ENCODE peak calls at places on chromosomes 2 and 18, in five cellular contexts. One of them, this sample, is unnamed.
A peak's percentile ranks its signal among the peaks of the same experiment; 100 is the strongest.

GRCh38 chr2:96734899-96735585 is 4.8 kb downstream of the LMAN2L start:
- DNase-seq in thyroid gland: peak; percentile 58
- DNase-seq in A549: no peak
- DNase-seq in tibial artery: no peak
- DNase-seq in CD8-positive, alpha-beta T cell: no peak
- DNase-seq in this sample: no peak

GRCh38 chr2:26590960-26591618 is 50.1 kb downstream of the CIB4 start:
- DNase-seq in CD8-positive, alpha-beta T cell: no peak
- DNase-seq in A549: no peak
- DNase-seq in tibial artery: no peak
- DNase-seq in thyroid gland: no peak
- DNase-seq in this sample: no peak

GRCh38 chr2:85728883-85729824 is 24.6 kb upstream of the ATOH8 start:
- DNase-seq in tibial artery: peak; percentile 95
- DNase-seq in CD8-positive, alpha-beta T cell: peak; percentile 48
- DNase-seq in thyroid gland: peak; percentile 92
- DNase-seq in A549: peak; percentile 93
- DNase-seq in this sample: no peak

GRCh38 chr18:10301831-10302483 is 152.5 kb upstream of the APCDD1 start:
- DNase-seq in A549: no peak
- DNase-seq in thyroid gland: no peak
- DNase-seq in CD8-positive, alpha-beta T cell: no peak
- DNase-seq in tibial artery: no peak
- DNase-seq in this sample: peak; percentile 84

GRCh38 chr18:25099838-25100393 is 252.1 kb downstream of the ZNF521 start:
- DNase-seq in tibial artery: no peak
- DNase-seq in A549: no peak
- DNase-seq in thyroid gland: no peak
- DNase-seq in CD8-positive, alpha-beta T cell: no peak
- DNase-seq in this sample: no peak

GRCh38 chr2:2756886-2757285 is 425.8 kb upstream of the MYT1L start:
- DNase-seq in tibial artery: no peak
- DNase-seq in A549: no peak
- DNase-seq in CD8-positive, alpha-beta T cell: no peak
- DNase-seq in thyroid gland: no peak
- DNase-seq in this sample: no peak

GRCh38 chr18:47397671-47398319 is 146.3 kb upstream of the SKOR2 start:
- DNase-seq in tibial artery: no peak
- DNase-seq in CD8-positive, alpha-beta T cell: no peak
- DNase-seq in A549: peak; percentile 4
- DNase-seq in thyroid gland: no peak
- DNase-seq in this sample: no peak

GRCh38 chr2:222298311-222299150 is at the start of gene PAX3:
- DNase-seq in A549: no peak
- DNase-seq in CD8-positive, alpha-beta T cell: no peak
- DNase-seq in thyroid gland: no peak
- DNase-seq in tibial artery: no peak
- DNase-seq in this sample: no peak

GRCh38 chr2:98727758-98728718 is 2.9 kb downstream of the MGAT4A start:
- DNase-seq in A549: no peak
- DNase-seq in CD8-positive, alpha-beta T cell: no peak
- DNase-seq in tibial artery: no peak
- DNase-seq in thyroid gland: no peak
- DNase-seq in this sample: no peak

GRCh38 chr2:1708476-1709334 is 35.6 kb downstream of the PXDN start:
- DNase-seq in A549: no peak
- DNase-seq in tibial artery: no peak
- DNase-seq in CD8-positive, alpha-beta T cell: no peak
- DNase-seq in thyroid gland: no peak
- DNase-seq in this sample: no peak

GRCh38 chr2:173959358-173959884 is 5.8 kb downstream of the SP3 start:
- DNase-seq in CD8-positive, alpha-beta T cell: no peak
- DNase-seq in thyroid gland: no peak
- DNase-seq in A549: no peak
- DNase-seq in tibial artery: no peak
- DNase-seq in this sample: no peak

GRCh38 chr2:121489284-121489683 is 41.4 kb upstream of the RNU4ATAC start:
- DNase-seq in A549: no peak
- DNase-seq in tibial artery: no peak
- DNase-seq in thyroid gland: peak; percentile 21
- DNase-seq in CD8-positive, alpha-beta T cell: no peak
- DNase-seq in this sample: peak; percentile 90

DNA sequence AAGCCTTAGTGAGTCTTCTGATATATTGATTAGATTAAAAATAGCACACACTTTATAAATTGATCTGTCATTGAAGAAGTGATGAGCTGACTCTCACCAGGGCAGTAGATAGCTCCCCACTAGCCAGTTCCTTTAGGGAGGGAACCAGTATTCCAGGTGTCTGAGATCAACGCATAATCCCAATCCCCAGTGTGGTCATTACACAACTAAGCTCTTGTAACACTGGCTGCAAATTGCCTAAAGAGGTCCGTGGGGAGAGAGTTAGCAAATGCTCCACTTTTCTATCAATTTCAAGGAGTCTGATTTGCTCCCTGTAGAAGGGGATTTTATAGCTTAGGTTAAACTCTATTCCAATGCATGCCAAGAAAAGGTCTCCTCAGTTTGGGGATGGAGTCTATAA is 7.7 kb downstream of the SLC14A1 start:
- DNase-seq in thyroid gland: no peak
- DNase-seq in A549: no peak
- DNase-seq in tibial artery: no peak
- DNase-seq in CD8-positive, alpha-beta T cell: no peak
- DNase-seq in this sample: no peak
- H3K4me3 ChIP-seq in thyroid gland: no peak overlapping the region
- H3K4me3 ChIP-seq in A549: no peak overlapping the region
- H3K4me3 ChIP-seq in tibial artery: no peak overlapping the region
- H3K4me3 ChIP-seq in CD8-positive, alpha-beta T cell: no peak overlapping the region
- H3K4me3 ChIP-seq in this sample: no peak overlapping the region

GRCh38 chr2:239224249-239224605 is 176.6 kb downstream of the HDAC4 start:
- DNase-seq in thyroid gland: no peak
- DNase-seq in tibial artery: peak; percentile 57
- DNase-seq in CD8-positive, alpha-beta T cell: no peak
- DNase-seq in A549: no peak
- DNase-seq in this sample: no peak
- TF ChIP-seq CTCF in thyroid gland: no peak
- TF ChIP-seq CTCF in tibial artery: no peak
- TF ChIP-seq CTCF in CD8-positive, alpha-beta T cell: no peak
- TF ChIP-seq CTCF in A549: no peak
- TF ChIP-seq CTCF in this sample: no peak

GRCh38 chr18:75208055-75208835 is 694 bp downstream of the PTGR3 start:
- DNase-seq in tibial artery: peak; percentile 75
- DNase-seq in CD8-positive, alpha-beta T cell: no peak
- DNase-seq in A549: no peak
- DNase-seq in thyroid gland: peak; percentile 54
- DNase-seq in this sample: no peak
- H3K4me3 ChIP-seq in tibial artery: peak overlapping the region; percentile 83
- H3K4me3 ChIP-seq in CD8-positive, alpha-beta T cell: peak overlapping the region; percentile 65
- H3K4me3 ChIP-seq in A549: peak overlapping the region; percentile 83
- H3K4me3 ChIP-seq in thyroid gland: peak overlapping the region; percentile 94
- H3K4me3 ChIP-seq in this sample: peak overlapping the region; percentile 86

GRCh38 chr18:55780591-55781071 is 192.6 kb upstream of the TCF4 start:
- DNase-seq in CD8-positive, alpha-beta T cell: no peak
- DNase-seq in A549: no peak
- DNase-seq in thyroid gland: no peak
- DNase-seq in tibial artery: no peak
- DNase-seq in this sample: no peak

GRCh38 chr18:55779461-55779710 is 191.4 kb upstream of the TCF4 start:
- DNase-seq in A549: no peak
- DNase-seq in thyroid gland: no peak
- DNase-seq in CD8-positive, alpha-beta T cell: no peak
- DNase-seq in tibial artery: no peak
- DNase-seq in this sample: no peak

GRCh38 chr18:55778731-55779460 is 190.9 kb upstream of the TCF4 start:
- DNase-seq in CD8-positive, alpha-beta T cell: no peak
- DNase-seq in A549: no peak
- DNase-seq in tibial artery: no peak
- DNase-seq in thyroid gland: no peak
- DNase-seq in this sample: no peak

GRCh38 chr18:55781481-55781957 is 193.5 kb upstream of the TCF4 start:
- DNase-seq in CD8-positive, alpha-beta T cell: no peak
- DNase-seq in A549: peak; percentile 7
- DNase-seq in tibial artery: no peak
- DNase-seq in thyroid gland: peak; percentile 23
- DNase-seq in this sample: no peak

DNA sequence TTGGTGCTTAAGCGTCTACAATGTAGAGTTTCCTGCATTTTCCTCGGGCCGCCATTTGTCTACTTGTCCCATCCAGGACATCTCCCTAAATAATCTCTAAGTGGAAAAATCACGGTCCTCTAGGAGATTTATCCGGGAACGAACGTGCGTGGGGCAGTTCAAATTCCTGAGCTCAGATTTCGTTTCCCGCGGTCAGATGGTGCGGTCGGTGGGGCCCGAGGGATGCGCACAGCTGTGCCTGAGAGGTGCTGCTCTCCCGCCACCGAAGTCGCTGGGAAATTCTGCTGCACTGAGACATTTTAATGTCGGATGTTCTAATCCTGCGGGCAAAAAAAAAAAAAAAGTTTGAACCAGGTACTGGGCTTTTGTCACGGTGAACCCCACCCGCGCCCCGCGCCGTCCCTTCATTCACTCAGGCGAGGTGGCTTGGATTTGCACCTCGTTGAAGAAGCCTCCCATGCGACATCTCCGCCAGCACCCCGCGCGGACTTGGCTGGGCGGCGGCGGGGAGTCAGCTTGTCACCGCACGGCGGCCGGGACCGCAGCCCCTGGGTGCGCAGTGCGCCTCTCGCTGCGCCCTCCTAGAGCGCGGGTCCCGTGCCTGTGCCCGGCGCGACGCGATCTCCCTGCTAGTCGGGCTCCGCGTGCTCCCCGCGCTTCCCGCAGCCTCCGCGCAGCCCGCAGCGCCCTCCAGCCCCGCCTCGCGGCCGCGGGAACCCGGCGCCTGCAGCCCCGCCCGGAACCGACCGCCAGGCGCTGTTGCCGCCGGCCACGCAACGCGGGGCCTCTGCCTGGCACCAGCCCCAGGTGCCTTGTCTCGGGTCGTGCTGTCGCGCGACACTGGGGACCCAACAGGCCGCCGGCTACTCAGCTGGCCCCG is 192.0 kb upstream of the TCF4 start:
- DNase-seq in CD8-positive, alpha-beta T cell: no peak
- DNase-seq in A549: peak; percentile 7
- DNase-seq in thyroid gland: peak; percentile 5
- DNase-seq in tibial artery: no peak
- DNase-seq in this sample: no peak
- TF ChIP-seq CTCF in CD8-positive, alpha-beta T cell: no peak
- TF ChIP-seq CTCF in A549: no peak
- TF ChIP-seq CTCF in thyroid gland: peak; percentile 11
- TF ChIP-seq CTCF in tibial artery: no peak
- TF ChIP-seq CTCF in this sample: no peak

DNA sequence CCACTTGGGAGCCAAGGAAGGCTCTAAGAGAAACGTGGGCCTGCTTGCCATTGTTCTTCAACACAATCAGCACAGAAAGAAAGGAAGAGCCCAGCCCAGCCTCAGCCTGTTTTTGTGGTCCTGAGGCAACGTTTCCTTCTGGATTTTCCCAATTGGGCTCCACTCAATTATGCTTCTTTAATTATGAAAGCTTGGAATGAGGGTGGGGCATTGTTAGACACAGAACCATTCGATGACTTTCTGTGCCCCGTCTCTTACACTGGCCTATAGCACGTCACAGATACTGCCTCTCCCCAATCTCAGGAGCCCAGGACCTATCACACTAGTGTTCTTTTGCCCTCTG is 207.4 kb downstream of the ZFP36L2 start:
- DNase-seq in CD8-positive, alpha-beta T cell: no peak
- DNase-seq in tibial artery: peak; percentile 34
- DNase-seq in thyroid gland: no peak
- DNase-seq in A549: no peak
- DNase-seq in this sample: no peak
- H3K4me3 ChIP-seq in CD8-positive, alpha-beta T cell: no peak overlapping the region
- H3K4me3 ChIP-seq in tibial artery: no peak overlapping the region
- H3K4me3 ChIP-seq in thyroid gland: no peak overlapping the region
- H3K4me3 ChIP-seq in A549: no peak overlapping the region
- H3K4me3 ChIP-seq in this sample: no peak overlapping the region

GRCh38 chr2:199261221-199261620 is 196.5 kb downstream of the SATB2 start:
- DNase-seq in tibial artery: no peak
- DNase-seq in thyroid gland: no peak
- DNase-seq in A549: no peak
- DNase-seq in CD8-positive, alpha-beta T cell: no peak
- DNase-seq in this sample: no peak
- TF ChIP-seq CTCF in tibial artery: no peak
- TF ChIP-seq CTCF in thyroid gland: no peak
- TF ChIP-seq CTCF in A549: no peak
- TF ChIP-seq CTCF in CD8-positive, alpha-beta T cell: no peak
- TF ChIP-seq CTCF in this sample: peak; percentile 10

DNA sequence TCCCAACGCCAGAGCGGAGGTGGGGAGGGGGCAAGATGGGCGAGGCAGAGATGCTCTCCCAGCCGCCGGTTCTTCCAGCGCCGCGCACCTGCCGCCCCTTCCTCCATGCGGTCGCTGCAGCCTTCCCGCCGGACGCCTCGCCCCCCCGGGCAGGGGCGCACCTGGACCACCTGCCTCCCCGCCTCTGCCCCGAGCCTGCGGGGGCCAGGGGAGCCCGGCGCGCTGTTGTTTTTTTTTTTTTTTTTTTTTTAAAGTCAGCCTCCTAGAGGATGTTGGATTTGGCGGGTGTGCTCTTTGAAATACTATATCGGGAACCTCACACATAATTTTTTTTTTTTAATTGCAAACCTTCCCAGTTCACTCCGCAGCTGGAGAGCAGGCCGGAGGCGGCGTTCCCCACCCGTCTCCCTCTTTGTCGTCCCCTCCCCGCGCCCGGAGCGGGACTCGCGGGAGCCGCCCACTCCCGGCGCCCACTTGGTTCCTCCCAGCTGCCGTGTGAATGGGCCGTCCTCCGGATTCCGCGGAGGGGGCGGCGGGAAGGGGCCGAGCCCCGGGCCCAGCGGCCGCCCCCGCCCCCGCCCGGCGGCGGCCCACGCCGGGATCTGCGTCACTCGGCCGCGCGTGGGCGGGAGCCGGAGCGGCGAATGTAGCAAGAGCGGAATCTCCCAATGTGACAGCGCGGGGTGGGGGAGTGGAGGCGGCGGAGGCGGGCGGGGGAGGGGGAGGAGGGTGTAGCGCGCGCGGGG is 421 bp upstream of the NAB1 start:
- DNase-seq in thyroid gland: peak; percentile 91
- DNase-seq in tibial artery: peak; percentile 96
- DNase-seq in CD8-positive, alpha-beta T cell: peak; percentile 80
- DNase-seq in A549: peak; percentile 74
- DNase-seq in this sample: no peak
- H3K4me3 ChIP-seq in thyroid gland: peak overlapping the region; percentile 30
- H3K4me3 ChIP-seq in tibial artery: peak overlapping the region; percentile 57
- H3K4me3 ChIP-seq in CD8-positive, alpha-beta T cell: peak overlapping the region; percentile 58
- H3K4me3 ChIP-seq in A549: peak overlapping the region; percentile 87
- H3K4me3 ChIP-seq in this sample: peak overlapping the region; percentile 55

This sample was measured in LNCaP clone FGC.